ENCODE peak calls at places on chromosomes 11 and 22, in eight cellular contexts. One of them, this sample, is unnamed.

GRCh38 chr22:23675502-23676415 is 15.1 kb upstream of the RGL4 start:
- DNase-seq in PC-3: peak; percentile 3
- DNase-seq in Caco-2: no peak
- DNase-seq in cardiac muscle cell: no peak
- DNase-seq in ovary: no peak
- DNase-seq in tibial nerve: no peak
- DNase-seq in heart left ventricle: no peak
- DNase-seq in H1: no peak
- DNase-seq in this sample: peak; percentile 40

GRCh38 chr11:33861366-33861765 is 30.5 kb downstream of the LMO2 start:
- DNase-seq in PC-3: no peak
- DNase-seq in H1: no peak
- DNase-seq in Caco-2: no peak
- DNase-seq in heart left ventricle: no peak
- DNase-seq in cardiac muscle cell: no peak
- DNase-seq in tibial nerve: no peak
- DNase-seq in ovary: no peak
- DNase-seq in this sample: no peak

GRCh38 chr22:33921576-33922181 is 1.4 kb upstream of the LARGE1 start:
- DNase-seq in ovary: peak; percentile 78
- DNase-seq in H1: peak; percentile 92
- DNase-seq in tibial nerve: peak; percentile 68
- DNase-seq in cardiac muscle cell: peak; percentile 89
- DNase-seq in heart left ventricle: peak; percentile 76
- DNase-seq in PC-3: no peak
- DNase-seq in Caco-2: peak; percentile 60
- DNase-seq in this sample: peak; percentile 65

GRCh38 chr22:37240240-37240940 is 3.7 kb downstream of the RAC2 start:
- DNase-seq in Caco-2: no peak
- DNase-seq in PC-3: no peak
- DNase-seq in heart left ventricle: no peak
- DNase-seq in H1: no peak
- DNase-seq in tibial nerve: no peak
- DNase-seq in ovary: no peak
- DNase-seq in cardiac muscle cell: no peak
- DNase-seq in this sample: no peak

GRCh38 chr11:128568166-128568778 is 19.1 kb downstream of the ETS1 start:
- DNase-seq in tibial nerve: no peak
- DNase-seq in cardiac muscle cell: no peak
- DNase-seq in heart left ventricle: peak; percentile 59
- DNase-seq in PC-3: no peak
- DNase-seq in Caco-2: no peak
- DNase-seq in ovary: no peak
- DNase-seq in H1: no peak
- DNase-seq in this sample: no peak

GRCh38 chr11:82229346-82229745 is 504.3 kb downstream of the FAM181B start:
- DNase-seq in ovary: no peak
- DNase-seq in cardiac muscle cell: peak; percentile 53
- DNase-seq in heart left ventricle: no peak
- DNase-seq in Caco-2: peak; percentile 38
- DNase-seq in PC-3: peak; percentile 37
- DNase-seq in H1: no peak
- DNase-seq in tibial nerve: no peak
- DNase-seq in this sample: no peak

GRCh38 chr11:3123761-3124733 is 41.1 kb downstream of the OSBPL5 start:
- DNase-seq in heart left ventricle: peak; percentile 86
- DNase-seq in ovary: peak; percentile 88
- DNase-seq in Caco-2: no peak
- DNase-seq in tibial nerve: peak; percentile 93
- DNase-seq in H1: no peak
- DNase-seq in PC-3: peak; percentile 94
- DNase-seq in cardiac muscle cell: no peak
- DNase-seq in this sample: peak; percentile 49

GRCh38 chr22:33658775-33659174 is 261.5 kb downstream of the LARGE1 start:
- DNase-seq in cardiac muscle cell: no peak
- DNase-seq in Caco-2: no peak
- DNase-seq in PC-3: no peak
- DNase-seq in H1: no peak
- DNase-seq in ovary: peak; percentile 64
- DNase-seq in tibial nerve: peak; percentile 78
- DNase-seq in heart left ventricle: peak; percentile 71
- DNase-seq in this sample: peak; percentile 22

GRCh38 chr11:60921259-60921658 is 3.0 kb upstream of the TMEM132A start:
- DNase-seq in H1: no peak
- DNase-seq in ovary: no peak
- DNase-seq in PC-3: no peak
- DNase-seq in heart left ventricle: no peak
- DNase-seq in Caco-2: no peak
- DNase-seq in cardiac muscle cell: no peak
- DNase-seq in tibial nerve: no peak
- DNase-seq in this sample: no peak
- H3K4me1 ChIP-seq in H1: peaks cover 10% of the 10 kb centered on the region
- H3K4me1 ChIP-seq in ovary: peaks cover 8% of the 10 kb centered on the region
- H3K4me1 ChIP-seq in PC-3: peaks cover 44% of the 10 kb centered on the region
- H3K4me1 ChIP-seq in heart left ventricle: peaks cover 57% of the 10 kb centered on the region
- H3K4me1 ChIP-seq in Caco-2: peaks cover 28% of the 10 kb centered on the region
- H3K4me1 ChIP-seq in cardiac muscle cell: no peaks in the 10 kb centered on the region
- H3K4me1 ChIP-seq in tibial nerve: peaks cover 44% of the 10 kb centered on the region
- H3K4me1 ChIP-seq in this sample: peaks cover 17% of the 10 kb centered on the region

GRCh38 chr11:46345131-46345597 is 2.1 kb upstream of the DGKZ start:
- DNase-seq in heart left ventricle: peak; percentile 82
- DNase-seq in ovary: no peak
- DNase-seq in Caco-2: no peak
- DNase-seq in tibial nerve: no peak
- DNase-seq in H1: no peak
- DNase-seq in PC-3: no peak
- DNase-seq in cardiac muscle cell: no peak
- DNase-seq in this sample: no peak

GRCh38 chr11:46348566-46348981 is 1.3 kb downstream of the DGKZ start:
- DNase-seq in PC-3: no peak
- DNase-seq in cardiac muscle cell: peak; percentile 54
- DNase-seq in H1: no peak
- DNase-seq in heart left ventricle: peak; percentile 47
- DNase-seq in tibial nerve: no peak
- DNase-seq in Caco-2: no peak
- DNase-seq in ovary: no peak
- DNase-seq in this sample: no peak

GRCh38 chr11:46347637-46348311 is 511 bp downstream of the DGKZ start:
- DNase-seq in ovary: peak; percentile 48
- DNase-seq in heart left ventricle: peak; percentile 63
- DNase-seq in Caco-2: no peak
- DNase-seq in H1: no peak
- DNase-seq in cardiac muscle cell: no peak
- DNase-seq in tibial nerve: no peak
- DNase-seq in PC-3: no peak
- DNase-seq in this sample: peak; percentile 32

GRCh38 chr11:46345881-46346484 is 1.3 kb upstream of the DGKZ start:
- DNase-seq in ovary: no peak
- DNase-seq in heart left ventricle: no peak
- DNase-seq in H1: no peak
- DNase-seq in Caco-2: no peak
- DNase-seq in PC-3: no peak
- DNase-seq in tibial nerve: no peak
- DNase-seq in cardiac muscle cell: no peak
- DNase-seq in this sample: no peak

DNA sequence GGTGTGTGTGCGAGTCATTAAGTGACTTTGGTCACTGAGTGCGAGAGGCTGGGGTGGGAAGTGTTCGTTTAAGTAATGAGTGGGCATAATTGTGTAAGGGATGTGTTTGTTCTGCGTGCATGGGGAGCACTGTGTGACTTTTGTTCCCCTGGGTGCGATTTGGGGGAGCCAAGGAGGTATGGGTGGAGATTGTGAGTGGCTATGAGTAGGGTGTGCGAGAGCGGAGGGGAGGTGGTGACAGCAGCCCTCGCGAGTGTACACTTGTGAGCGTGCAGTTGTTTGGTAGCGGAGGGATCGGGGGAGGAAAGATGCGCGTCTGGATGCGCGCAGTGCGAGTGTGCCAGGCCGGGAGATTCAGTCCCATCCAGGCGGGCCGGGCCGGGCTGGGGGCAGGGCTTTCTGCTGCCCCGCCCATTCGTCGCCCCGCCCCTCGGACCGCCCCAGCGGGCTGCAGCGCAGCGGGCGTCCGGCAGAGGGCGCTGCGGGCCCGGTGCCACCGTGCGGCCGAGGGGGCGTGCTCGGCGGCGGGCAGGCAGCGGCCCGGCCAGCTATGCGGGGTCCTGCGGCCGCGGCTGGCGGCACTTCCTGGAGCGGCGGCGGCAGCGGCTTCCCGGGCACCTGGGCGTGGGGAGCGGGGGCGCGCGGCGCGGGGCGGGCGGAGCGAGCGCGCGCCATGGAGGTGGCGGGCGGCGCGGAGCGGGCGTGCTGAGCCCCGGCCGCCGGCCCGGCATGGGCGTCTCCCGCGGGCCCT is at the start of gene DGKZ:
- DNase-seq in tibial nerve: peak; percentile 71
- DNase-seq in Caco-2: peak; percentile 96
- DNase-seq in PC-3: peak; percentile 87
- DNase-seq in heart left ventricle: peak; percentile 90
- DNase-seq in H1: peak; percentile 98
- DNase-seq in ovary: peak; percentile 83
- DNase-seq in cardiac muscle cell: peak; percentile 90
- DNase-seq in this sample: peak; percentile 87
- TF ChIP-seq CTCF in tibial nerve: peak; percentile 84
- TF ChIP-seq CTCF in Caco-2: peak; percentile 79
- TF ChIP-seq CTCF in PC-3: peak; percentile 38
- TF ChIP-seq CTCF in heart left ventricle: peak; percentile 99
- TF ChIP-seq CTCF in H1: peak; percentile 96
- TF ChIP-seq CTCF in ovary: no peak
- TF ChIP-seq CTCF in cardiac muscle cell: peak; percentile 48
- TF ChIP-seq CTCF in this sample: peak; percentile 100

GRCh38 chr11:1504164-1504563 is 17.6 kb upstream of the MOB2 start:
- DNase-seq in Caco-2: no peak
- DNase-seq in tibial nerve: no peak
- DNase-seq in cardiac muscle cell: no peak
- DNase-seq in PC-3: no peak
- DNase-seq in heart left ventricle: no peak
- DNase-seq in ovary: no peak
- DNase-seq in H1: no peak
- DNase-seq in this sample: no peak
- H3K4me1 ChIP-seq in Caco-2: no peaks in the 10 kb centered on the region
- H3K4me1 ChIP-seq in tibial nerve: peaks cover 46% of the 10 kb centered on the region
- H3K4me1 ChIP-seq in cardiac muscle cell: peaks cover 8% of the 10 kb centered on the region
- H3K4me1 ChIP-seq in PC-3: no peaks in the 10 kb centered on the region
- H3K4me1 ChIP-seq in heart left ventricle: peaks cover 89% of the 10 kb centered on the region
- H3K4me1 ChIP-seq in ovary: peaks cover 35% of the 10 kb centered on the region
- H3K4me1 ChIP-seq in H1: peaks cover 10% of the 10 kb centered on the region
- H3K4me1 ChIP-seq in this sample: peaks cover 53% of the 10 kb centered on the region

GRCh38 chr11:132332521-132332920 is 962.1 kb downstream of the NTM start:
- DNase-seq in heart left ventricle: no peak
- DNase-seq in PC-3: no peak
- DNase-seq in cardiac muscle cell: no peak
- DNase-seq in ovary: no peak
- DNase-seq in tibial nerve: no peak
- DNase-seq in Caco-2: no peak
- DNase-seq in H1: no peak
- DNase-seq in this sample: no peak

GRCh38 chr11:132337819-132338416 is 967.5 kb downstream of the NTM start:
- DNase-seq in tibial nerve: no peak
- DNase-seq in heart left ventricle: no peak
- DNase-seq in H1: no peak
- DNase-seq in cardiac muscle cell: no peak
- DNase-seq in ovary: no peak
- DNase-seq in Caco-2: no peak
- DNase-seq in PC-3: no peak
- DNase-seq in this sample: no peak

GRCh38 chr11:132334769-132335280 is 964.4 kb downstream of the NTM start:
- DNase-seq in H1: no peak
- DNase-seq in cardiac muscle cell: no peak
- DNase-seq in heart left ventricle: no peak
- DNase-seq in ovary: no peak
- DNase-seq in PC-3: no peak
- DNase-seq in tibial nerve: no peak
- DNase-seq in Caco-2: no peak
- DNase-seq in this sample: no peak

GRCh38 chr11:132335311-132335710 is 964.9 kb downstream of the NTM start:
- DNase-seq in PC-3: no peak
- DNase-seq in Caco-2: no peak
- DNase-seq in heart left ventricle: no peak
- DNase-seq in cardiac muscle cell: no peak
- DNase-seq in ovary: no peak
- DNase-seq in H1: no peak
- DNase-seq in tibial nerve: no peak
- DNase-seq in this sample: no peak

DNA sequence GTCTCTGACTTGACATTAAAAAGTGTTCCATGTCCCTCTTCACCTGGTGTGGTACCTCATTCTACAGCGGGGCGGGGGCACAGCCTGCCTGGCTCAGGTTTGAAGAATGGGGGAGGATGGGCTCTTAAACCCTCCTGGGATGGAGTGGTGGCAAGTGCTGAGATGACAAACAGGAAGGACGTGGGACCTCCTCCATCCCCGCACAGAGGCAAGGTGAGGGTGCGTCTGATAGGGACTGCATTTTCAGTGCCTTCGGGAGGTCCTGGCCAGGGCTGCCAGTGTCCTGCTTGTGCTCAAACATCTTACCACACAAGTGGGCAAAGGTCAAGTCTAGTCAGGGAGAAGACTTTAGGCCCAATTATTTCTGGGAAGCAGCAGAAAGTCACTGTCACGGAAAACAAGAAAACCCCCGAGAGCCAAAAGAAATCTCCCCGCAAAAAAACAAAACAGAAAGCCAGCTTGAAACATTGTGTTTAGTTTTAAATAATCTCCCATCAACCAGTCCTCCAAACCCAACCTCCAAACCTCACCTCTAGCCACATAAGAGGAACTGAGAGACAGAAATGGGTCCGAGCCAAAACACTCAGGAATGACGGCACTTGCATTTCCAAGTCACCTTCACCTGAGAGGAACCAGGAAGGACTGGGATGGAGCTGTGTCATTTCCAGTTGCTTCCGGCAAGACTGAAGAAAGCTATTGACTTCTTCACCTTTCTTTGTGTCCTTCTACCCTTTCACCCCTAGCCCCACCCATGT is 966.5 kb downstream of the NTM start:
- DNase-seq in Caco-2: no peak
- DNase-seq in PC-3: no peak
- DNase-seq in H1: no peak
- DNase-seq in heart left ventricle: no peak
- DNase-seq in tibial nerve: no peak
- DNase-seq in ovary: no peak
- DNase-seq in cardiac muscle cell: no peak
- DNase-seq in this sample: no peak
- TF ChIP-seq CTCF in Caco-2: no peak
- TF ChIP-seq CTCF in PC-3: no peak
- TF ChIP-seq CTCF in H1: no peak
- TF ChIP-seq CTCF in heart left ventricle: no peak
- TF ChIP-seq CTCF in tibial nerve: no peak
- TF ChIP-seq CTCF in ovary: no peak
- TF ChIP-seq CTCF in cardiac muscle cell: no peak
- TF ChIP-seq CTCF in this sample: no peak